ENCODE peak calls at places on chromosomes 12 and 14, in ten cellular contexts. N, P, M, L, J, U, F, V, W and E are unnamed samples.

GRCh38 chr12:1847411-1847810 is 27.0 kb downstream of the LRTM2 start:
- DNase-seq in N (no peak), P (no peak), M (no peak), L (no peak), J (peak; percentile 2), U (no peak), F (no peak), V (no peak), W (no peak), E (no peak)

GRCh38 chr12:127723236-127723635 is 543.7 kb upstream of the TMEM132C start:
- DNase-seq in N (no peak), P (no peak), M (no peak), L (no peak), J (no peak), U (no peak), F (no peak), V (no peak), W (no peak), E (no peak)

GRCh38 chr12:10170199-10170598 is 1.7 kb downstream of the OLR1 start:
- DNase-seq in N (no peak), P (no peak), M (no peak), L (no peak), J (no peak), U (no peak), F (no peak), V (no peak), W (no peak), E (no peak)

GRCh38 chr14:20624495-20625070 is 16.9 kb downstream of the OR6S1 start:
- DNase-seq in N (peak; percentile 48), P (peak; percentile 87), M (peak; percentile 52), L (no peak), J (peak; percentile 82), U (peak; percentile 76), F (peak; percentile 54), V (peak; percentile 60), W (peak; percentile 64), E (no peak)

GRCh38 chr12:52387859-52388258 is 2.4 kb upstream of the KRT84 start:
- DNase-seq in N (no peak), P (no peak), M (no peak), L (no peak), J (no peak), U (no peak), F (no peak), V (no peak), W (no peak), E (peak; percentile 28)

GRCh38 chr14:32941668-32942065 is 3.0 kb downstream of the NPAS3 start:
- DNase-seq in N (no peak), P (no peak), M (no peak), L (no peak), J (no peak), U (no peak), F (no peak), V (no peak), W (no peak), E (no peak)

GRCh38 chr12:14317362-14318146 is 47.9 kb upstream of the ATF7IP start:
- DNase-seq in N (peak; percentile 3), P (no peak), M (no peak), L (no peak), J (no peak), U (no peak), F (no peak), V (no peak), W (no peak), E (peak; percentile 48)

GRCh38 chr14:22071001-22071400 is 397.4 kb upstream of the OR4E1 start:
- DNase-seq in N (no peak), P (no peak), M (no peak), L (no peak), J (peak; percentile 40), U (no peak), F (no peak), V (no peak), W (peak; percentile 9), E (no peak)

GRCh38 chr14:76186318-76187027 is 34.8 kb downstream of the GPATCH2L start:
- DNase-seq in N (no peak), P (no peak), M (no peak), L (no peak), J (no peak), U (peak; percentile 23), F (no peak), V (no peak), W (no peak), E (no peak)

GRCh38 chr14:100712490-100712889 is 14.2 kb upstream of the DLK1 start:
- DNase-seq in N (no peak), P (no peak), M (no peak), L (no peak), J (peak; percentile 11), U (no peak), F (no peak), V (no peak), W (peak; percentile 81), E (peak; percentile 76)

GRCh38 chr14:100709956-100710284 is 16.8 kb upstream of the DLK1 start:
- DNase-seq in N (no peak), P (no peak), M (no peak), L (no peak), J (no peak), U (no peak), F (no peak), V (no peak), W (no peak), E (no peak)

GRCh38 chr14:100710391-100711116 is 16.1 kb upstream of the DLK1 start:
- DNase-seq in N (no peak), P (peak; percentile 47), M (no peak), L (no peak), J (no peak), U (no peak), F (peak; percentile 48), V (no peak), W (no peak), E (no peak)

GRCh38 chr14:100711117-100711462 is 15.6 kb upstream of the DLK1 start:
- DNase-seq in N (no peak), P (no peak), M (peak; percentile 49), L (no peak), J (no peak), U (no peak), F (peak; percentile 64), V (no peak), W (peak; percentile 85), E (no peak)

GRCh38 chr14:100711493-100711892 is 15.2 kb upstream of the DLK1 start:
- DNase-seq in N (no peak), P (peak; percentile 85), M (peak; percentile 51), L (no peak), J (no peak), U (no peak), F (peak; percentile 62), V (no peak), W (peak; percentile 78), E (no peak)
- H3K27ac ChIP-seq in N (no peak overlapping the region), P (peak overlapping the region; percentile 65), M (peak overlapping the region; percentile 1), L (no peak overlapping the region), J (no peak overlapping the region), U (no peak overlapping the region), F (peak overlapping the region; percentile 86), V (no peak overlapping the region), W (peak overlapping the region; percentile 89), E (no peak overlapping the region)

DNA sequence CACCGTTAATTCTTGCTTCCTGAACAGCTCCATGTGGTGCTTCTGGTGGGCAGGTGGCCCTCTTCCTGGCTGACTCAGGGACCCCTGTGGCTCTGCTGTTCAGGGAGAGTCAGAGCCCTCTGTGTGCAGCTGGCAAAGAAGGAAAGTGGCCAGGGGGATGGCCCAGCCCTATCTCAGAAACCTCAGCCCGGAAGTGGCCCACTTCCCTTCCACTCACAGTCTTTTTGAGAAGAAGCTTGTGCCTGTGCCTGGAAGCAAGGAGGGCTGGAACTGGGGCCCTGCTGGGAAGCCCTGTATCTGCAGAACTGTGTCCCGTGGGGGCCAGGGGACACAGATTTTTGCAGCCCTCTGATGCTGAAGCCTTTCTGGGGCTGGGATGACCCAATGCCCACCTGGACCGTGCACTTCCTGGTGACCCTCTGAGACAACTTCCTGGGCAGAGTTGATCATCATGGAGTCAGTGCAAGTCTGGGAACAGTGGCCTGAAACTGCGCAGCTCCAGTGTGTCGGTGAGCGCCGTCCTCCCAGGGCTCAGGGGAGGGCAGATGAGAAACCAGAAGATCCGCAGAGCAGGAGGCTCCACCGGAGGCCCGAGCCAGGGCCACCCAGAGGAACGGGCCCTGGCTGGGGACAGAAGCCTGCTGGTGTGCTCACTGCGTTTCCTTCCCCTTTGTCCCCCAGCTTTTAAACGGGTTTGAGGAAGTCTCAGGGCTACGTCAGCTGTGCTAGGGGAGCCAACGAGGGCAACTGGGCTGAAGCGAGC is 217.3 kb upstream of the RTL1 start:
- DNase-seq in N (no peak), P (peak; percentile 88), M (peak; percentile 75), L (peak; percentile 16), J (peak; percentile 37), U (no peak), F (peak; percentile 33), V (no peak), W (peak; percentile 65), E (no peak)
- H3K27ac ChIP-seq in N (no peak overlapping the region), P (peak overlapping the region; percentile 85), M (peak overlapping the region; percentile 76), L (peak overlapping the region; percentile 60), J (peak overlapping the region; percentile 23), U (no peak overlapping the region), F (peak overlapping the region; percentile 61), V (no peak overlapping the region), W (peak overlapping the region; percentile 56), E (no peak overlapping the region)

DNA sequence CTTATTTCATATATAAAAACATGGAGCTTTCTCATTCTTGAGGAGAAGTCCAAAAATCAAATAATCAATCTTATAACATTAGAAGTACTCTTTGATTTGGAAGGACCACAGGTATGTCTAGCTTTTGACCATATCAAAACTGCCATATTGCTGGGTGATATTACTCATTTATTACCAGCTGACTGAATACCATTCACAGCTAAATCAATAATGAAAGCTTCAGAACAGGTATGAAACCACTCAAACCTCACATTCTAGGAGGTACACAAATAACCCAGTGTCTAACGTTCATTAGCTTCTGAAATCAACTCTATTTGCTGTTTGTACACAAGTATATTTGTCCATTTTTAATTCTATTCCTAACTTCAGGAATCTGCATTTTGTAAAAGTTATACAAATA is 16.8 kb upstream of the CCDC91 start:
- DNase-seq in N (no peak), P (no peak), M (no peak), L (no peak), J (no peak), U (no peak), F (no peak), V (no peak), W (no peak), E (no peak)
- H3K27ac ChIP-seq in N (no peak overlapping the region), P (no peak overlapping the region), M (no peak overlapping the region), L (no peak overlapping the region), J (no peak overlapping the region), U (no peak overlapping the region), F (no peak overlapping the region), V (no peak overlapping the region), W (no peak overlapping the region), E (no peak overlapping the region)

GRCh38 chr12:54429014-54429471 is 10.0 kb upstream of the ITGA5 start:
- DNase-seq in N (no peak), P (no peak), M (no peak), L (no peak), J (no peak), U (no peak), F (no peak), V (no peak), W (no peak), E (no peak)
- H3K27ac ChIP-seq in N (peak overlapping the region; percentile 17), P (peak overlapping the region; percentile 71), M (peak overlapping the region; percentile 65), L (peak overlapping the region; percentile 61), J (peak overlapping the region; percentile 62), U (no peak overlapping the region), F (no peak overlapping the region), V (peak overlapping the region; percentile 42), W (no peak overlapping the region), E (peak overlapping the region; percentile 83)

GRCh38 chr14:93010118-93010475 is 87.1 kb downstream of the CHGA start:
- DNase-seq in N (no peak), P (no peak), M (no peak), L (no peak), J (no peak), U (no peak), F (no peak), V (no peak), W (no peak), E (no peak)
- H3K27ac ChIP-seq in N (no peak overlapping the region), P (no peak overlapping the region), M (peak overlapping the region; percentile 56), L (peak overlapping the region; percentile 10), J (peak overlapping the region; percentile 49), U (no peak overlapping the region), F (peak overlapping the region; percentile 41), V (no peak overlapping the region), W (no peak overlapping the region), E (no peak overlapping the region)